ENCODE peak calls at places on chromosomes 6 and 20, in five cellular contexts. One of them, this sample, is unnamed.

GRCh38 chr20:37007898-37008649 is 56.6 kb upstream of the SAMHD1 start:
- DNase-seq in A549: peak; percentile 45
- DNase-seq in IMR-90: peak; percentile 56
- DNase-seq in HCT116: no peak
- DNase-seq in right atrium auricular region: no peak
- DNase-seq in this sample: peak; percentile 2

GRCh38 chr20:3919352-3919751 is 30.2 kb downstream of the PANK2 start:
- DNase-seq in HCT116: no peak
- DNase-seq in IMR-90: peak; percentile 54
- DNase-seq in right atrium auricular region: no peak
- DNase-seq in A549: no peak
- DNase-seq in this sample: no peak

GRCh38 chr6:28648035-28648877 is 122.6 kb downstream of the GPX5 start:
- DNase-seq in IMR-90: peak; percentile 74
- DNase-seq in HCT116: peak; percentile 75
- DNase-seq in A549: peak; percentile 79
- DNase-seq in right atrium auricular region: no peak
- DNase-seq in this sample: peak; percentile 34

GRCh38 chr20:32445539-32446273 is 87.6 kb downstream of the ASXL1 start:
- DNase-seq in right atrium auricular region: no peak
- DNase-seq in HCT116: no peak
- DNase-seq in IMR-90: no peak
- DNase-seq in A549: no peak
- DNase-seq in this sample: no peak

GRCh38 chr20:3728354-3728753 is 4.1 kb upstream of the HSPA12B start:
- DNase-seq in HCT116: no peak
- DNase-seq in right atrium auricular region: no peak
- DNase-seq in A549: no peak
- DNase-seq in IMR-90: no peak
- DNase-seq in this sample: no peak

GRCh38 chr20:38143646-38144554 is 21.2 kb downstream of the TGM2 start:
- DNase-seq in A549: peak; percentile 91
- DNase-seq in IMR-90: peak; percentile 95
- DNase-seq in HCT116: no peak
- DNase-seq in right atrium auricular region: no peak
- DNase-seq in this sample: peak; percentile 87

GRCh38 chr6:79605968-79606764 is 25.0 kb upstream of the SH3BGRL2 start:
- DNase-seq in right atrium auricular region: no peak
- DNase-seq in HCT116: no peak
- DNase-seq in A549: no peak
- DNase-seq in IMR-90: no peak
- DNase-seq in this sample: no peak

GRCh38 chr6:167501831-167502385 is 177.0 kb downstream of the TTLL2 start:
- DNase-seq in A549: peak; percentile 55
- DNase-seq in IMR-90: no peak
- DNase-seq in right atrium auricular region: no peak
- DNase-seq in HCT116: peak; percentile 33
- DNase-seq in this sample: no peak

GRCh38 chr20:16001286-16001685 is 572.0 kb downstream of the KIF16B start:
- DNase-seq in A549: no peak
- DNase-seq in right atrium auricular region: no peak
- DNase-seq in IMR-90: no peak
- DNase-seq in HCT116: no peak
- DNase-seq in this sample: no peak

GRCh38 chr20:44746367-44747165 is 901 bp downstream of the KCNK15 start:
- DNase-seq in HCT116: no peak
- DNase-seq in right atrium auricular region: no peak
- DNase-seq in A549: no peak
- DNase-seq in IMR-90: no peak
- DNase-seq in this sample: no peak

GRCh38 chr6:154921482-154921881 is 73.6 kb upstream of the TIAM2 start:
- DNase-seq in right atrium auricular region: no peak
- DNase-seq in HCT116: no peak
- DNase-seq in A549: no peak
- DNase-seq in IMR-90: no peak
- DNase-seq in this sample: no peak

GRCh38 chr20:15911557-15911956 is 661.7 kb downstream of the KIF16B start:
- DNase-seq in HCT116: no peak
- DNase-seq in A549: no peak
- DNase-seq in IMR-90: no peak
- DNase-seq in right atrium auricular region: no peak
- DNase-seq in this sample: no peak

GRCh38 chr6:117615981-117616961 is 14.0 kb upstream of the GOPC start:
- DNase-seq in HCT116: no peak
- DNase-seq in IMR-90: peak; percentile 11
- DNase-seq in A549: no peak
- DNase-seq in right atrium auricular region: no peak
- DNase-seq in this sample: no peak

GRCh38 chr20:9329356-9330092 is 184.9 kb upstream of the LAMP5 start:
- DNase-seq in IMR-90: no peak
- DNase-seq in right atrium auricular region: no peak
- DNase-seq in A549: no peak
- DNase-seq in HCT116: no peak
- DNase-seq in this sample: no peak

GRCh38 chr20:9319687-9320384 is 194.6 kb upstream of the LAMP5 start:
- DNase-seq in HCT116: no peak
- DNase-seq in right atrium auricular region: no peak
- DNase-seq in IMR-90: no peak
- DNase-seq in A549: no peak
- DNase-seq in this sample: no peak

DNA sequence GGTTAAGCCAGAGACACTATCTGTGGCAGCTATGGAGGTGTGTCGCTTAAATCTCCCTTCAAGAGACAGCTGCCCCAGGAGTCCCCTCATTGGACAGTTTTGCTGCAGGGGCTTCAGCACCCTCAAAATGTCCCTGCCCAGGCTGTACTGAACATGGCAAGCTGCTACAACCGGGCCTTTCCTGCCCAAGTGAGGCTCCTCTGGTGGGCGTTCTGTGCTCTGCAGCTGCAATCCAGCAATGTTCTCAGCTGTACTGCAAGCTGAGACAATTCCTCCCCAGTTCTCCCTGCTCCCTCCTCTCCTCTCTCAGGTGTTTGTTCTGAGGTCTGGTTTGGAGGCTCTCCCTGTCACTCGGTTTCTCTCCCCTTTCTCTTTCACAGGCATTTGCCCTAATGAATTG is 190.8 kb upstream of the LAMP5 start:
- DNase-seq in IMR-90: no peak
- DNase-seq in A549: peak; percentile 30
- DNase-seq in HCT116: peak; percentile 7
- DNase-seq in right atrium auricular region: no peak
- DNase-seq in this sample: no peak
- TF ChIP-seq CTCF in IMR-90: peak; percentile 36
- TF ChIP-seq CTCF in A549: peak; percentile 30
- TF ChIP-seq CTCF in HCT116: peak; percentile 57
- TF ChIP-seq CTCF in right atrium auricular region: peak; percentile 19
- TF ChIP-seq CTCF in this sample: peak; percentile 63

GRCh38 chr20:52493177-52493711 is 301.7 kb upstream of the ZFP64 start:
- DNase-seq in A549: no peak
- DNase-seq in HCT116: no peak
- DNase-seq in IMR-90: peak; percentile 36
- DNase-seq in right atrium auricular region: peak; percentile 58
- DNase-seq in this sample: no peak
- H3K4me3 ChIP-seq in A549: no peak overlapping the region
- H3K4me3 ChIP-seq in HCT116: no peak overlapping the region
- H3K4me3 ChIP-seq in IMR-90: no peak overlapping the region
- H3K4me3 ChIP-seq in right atrium auricular region: no peak overlapping the region
- H3K4me3 ChIP-seq in this sample: no peak overlapping the region

GRCh38 chr6:70149209-70149788 is 153.6 kb downstream of the COL9A1 start:
- DNase-seq in right atrium auricular region: no peak
- DNase-seq in HCT116: no peak
- DNase-seq in IMR-90: no peak
- DNase-seq in A549: no peak
- DNase-seq in this sample: no peak
- TF ChIP-seq CTCF in right atrium auricular region: no peak
- TF ChIP-seq CTCF in HCT116: no peak
- TF ChIP-seq CTCF in IMR-90: no peak
- TF ChIP-seq CTCF in A549: no peak
- TF ChIP-seq CTCF in this sample: no peak

GRCh38 chr6:43772571-43773049 is 2.6 kb downstream of the VEGFA start:
- DNase-seq in A549: peak; percentile 28
- DNase-seq in right atrium auricular region: no peak
- DNase-seq in IMR-90: no peak
- DNase-seq in HCT116: no peak
- DNase-seq in this sample: no peak
- H3K4me3 ChIP-seq in A549: peak overlapping the region; percentile 59
- H3K4me3 ChIP-seq in right atrium auricular region: peak overlapping the region; percentile 82
- H3K4me3 ChIP-seq in IMR-90: peak overlapping the region; percentile 94
- H3K4me3 ChIP-seq in HCT116: peak overlapping the region; percentile 93
- H3K4me3 ChIP-seq in this sample: peak overlapping the region; percentile 99

GRCh38 chr6:122178988-122179387 is 220.5 kb upstream of the HSF2 start:
- DNase-seq in IMR-90: no peak
- DNase-seq in right atrium auricular region: no peak
- DNase-seq in HCT116: no peak
- DNase-seq in A549: no peak
- DNase-seq in this sample: no peak

GRCh38 chr6:122184260-122184934 is 215.1 kb upstream of the HSF2 start:
- DNase-seq in A549: peak; percentile 26
- DNase-seq in right atrium auricular region: no peak
- DNase-seq in IMR-90: peak; percentile 47
- DNase-seq in HCT116: peak; percentile 19
- DNase-seq in this sample: no peak

DNA sequence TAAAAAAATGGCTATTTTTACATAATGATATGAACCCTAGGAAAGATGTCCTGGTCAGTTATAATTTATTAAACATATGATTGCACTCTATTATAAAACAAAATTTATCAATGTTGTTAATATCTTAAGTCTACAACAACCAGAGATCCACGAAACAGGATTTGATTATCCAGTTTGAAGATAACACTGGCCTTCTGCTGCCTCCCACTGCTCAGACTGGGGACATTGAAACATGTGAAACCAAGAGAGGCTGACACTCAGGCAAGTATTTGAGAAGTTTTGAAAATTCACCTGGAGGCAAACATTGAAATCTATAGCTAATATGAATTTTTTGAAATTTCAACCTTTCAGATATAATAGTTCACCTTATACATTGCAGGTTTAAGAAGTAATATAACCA is 219.3 kb upstream of the HSF2 start:
- DNase-seq in IMR-90: peak; percentile 13
- DNase-seq in A549: no peak
- DNase-seq in right atrium auricular region: no peak
- DNase-seq in HCT116: no peak
- DNase-seq in this sample: no peak
- TF ChIP-seq CTCF in IMR-90: peak; percentile 34
- TF ChIP-seq CTCF in A549: no peak
- TF ChIP-seq CTCF in right atrium auricular region: no peak
- TF ChIP-seq CTCF in HCT116: peak; percentile 40
- TF ChIP-seq CTCF in this sample: peak; percentile 51

DNA sequence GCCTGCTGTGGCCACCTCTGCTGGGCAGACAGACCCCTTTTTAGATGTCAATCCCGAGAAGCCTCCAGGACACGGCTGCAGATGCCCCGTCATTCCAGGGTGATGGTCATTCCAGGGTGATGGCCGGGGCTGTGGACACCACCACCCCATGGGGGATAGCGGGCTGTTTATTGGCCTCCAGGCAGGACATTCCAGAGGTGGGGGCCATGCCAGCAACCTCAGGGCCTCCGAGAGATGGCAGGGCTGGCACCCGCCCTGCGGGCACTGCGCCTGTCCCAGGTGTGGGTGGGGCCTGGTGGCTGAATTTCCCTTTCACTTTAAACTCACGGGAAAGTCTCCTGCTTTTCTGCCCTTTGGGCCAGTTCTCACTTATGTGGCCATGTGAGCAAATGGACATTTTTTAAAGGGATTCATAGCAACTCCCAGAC is 14.5 kb downstream of the COL9A3 start:
- DNase-seq in right atrium auricular region: no peak
- DNase-seq in IMR-90: no peak
- DNase-seq in HCT116: no peak
- DNase-seq in A549: no peak
- DNase-seq in this sample: no peak
- H3K4me3 ChIP-seq in right atrium auricular region: no peak overlapping the region
- H3K4me3 ChIP-seq in IMR-90: no peak overlapping the region
- H3K4me3 ChIP-seq in HCT116: no peak overlapping the region
- H3K4me3 ChIP-seq in A549: no peak overlapping the region
- H3K4me3 ChIP-seq in this sample: no peak overlapping the region

GRCh38 chr20:53829086-53829703 is 235.6 kb upstream of the ZNF217 start:
- DNase-seq in HCT116: peak; percentile 78
- DNase-seq in A549: peak; percentile 91
- DNase-seq in right atrium auricular region: no peak
- DNase-seq in IMR-90: peak; percentile 97
- DNase-seq in this sample: peak; percentile 96
- TF ChIP-seq CTCF in HCT116: no peak
- TF ChIP-seq CTCF in A549: no peak
- TF ChIP-seq CTCF in right atrium auricular region: no peak
- TF ChIP-seq CTCF in IMR-90: no peak
- TF ChIP-seq CTCF in this sample: no peak

GRCh38 chr6:25876203-25876602 is 2.2 kb upstream of the SLC17A3 start:
- DNase-seq in A549: no peak
- DNase-seq in HCT116: no peak
- DNase-seq in IMR-90: no peak
- DNase-seq in right atrium auricular region: no peak
- DNase-seq in this sample: no peak
- H3K4me3 ChIP-seq in A549: no peak overlapping the region
- H3K4me3 ChIP-seq in HCT116: no peak overlapping the region
- H3K4me3 ChIP-seq in IMR-90: no peak overlapping the region
- H3K4me3 ChIP-seq in right atrium auricular region: no peak overlapping the region
- H3K4me3 ChIP-seq in this sample: no peak overlapping the region

DNA sequence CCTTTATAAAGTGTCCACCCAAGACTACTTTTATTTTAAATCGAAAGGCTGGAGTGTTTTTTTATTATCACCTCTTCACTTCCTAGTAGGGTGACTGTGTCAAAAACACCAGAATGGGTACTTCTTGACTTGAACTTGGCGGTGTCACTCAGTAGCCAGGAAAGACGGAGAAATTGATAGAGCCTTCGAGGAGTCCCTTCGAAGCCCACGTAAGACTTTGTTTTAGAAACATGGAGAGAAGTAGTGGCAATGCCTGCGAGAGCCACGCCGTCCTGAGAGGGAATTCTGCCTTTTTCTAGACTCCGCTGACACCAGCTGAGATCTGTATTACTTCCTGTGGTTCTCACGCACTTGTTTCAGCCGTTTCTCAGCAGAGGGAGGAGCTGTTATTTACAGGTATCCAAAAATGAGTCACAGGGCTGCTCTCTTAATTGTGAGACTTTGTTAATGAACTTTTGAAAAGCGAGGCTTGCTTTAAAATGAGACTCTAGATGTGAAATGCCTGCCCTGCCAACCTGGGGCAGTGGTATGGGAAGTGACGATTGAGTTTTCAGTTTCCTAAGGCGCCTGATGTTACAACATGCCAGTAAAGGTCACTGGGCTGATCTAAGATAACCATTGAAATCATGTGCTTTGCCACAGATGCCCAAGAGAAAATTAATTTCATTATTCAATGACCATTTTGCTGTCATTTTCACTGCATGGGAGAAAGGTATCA is 852 bp downstream of the STX11 start:
- DNase-seq in right atrium auricular region: no peak
- DNase-seq in IMR-90: no peak
- DNase-seq in HCT116: no peak
- DNase-seq in A549: peak; percentile 3
- DNase-seq in this sample: no peak
- TF ChIP-seq CTCF in right atrium auricular region: no peak
- TF ChIP-seq CTCF in IMR-90: no peak
- TF ChIP-seq CTCF in HCT116: no peak
- TF ChIP-seq CTCF in A549: no peak
- TF ChIP-seq CTCF in this sample: no peak